ENCODE peak calls at places on chromosomes 11 and 22, in five cellular contexts. J is fibroblast of lung, R is cardiac muscle cell, L is HL-60, Y is AG04450. S is an unnamed sample.
A peak's percentile ranks its signal among the peaks of the same experiment; 100 is the strongest.

GRCh38 chr22:42772647-42773046 is 52.0 kb upstream of the A4GALT start:
- DNase-seq in Y (no peak), L (no peak), R (no peak), J (no peak), S (no peak)

GRCh38 chr11:70871881-70872280 is 380.5 kb downstream of the SHANK2 start:
- DNase-seq in L (no peak), J (peak; percentile 4), Y (no peak), R (no peak), S (no peak)

GRCh38 chr11:45374130-45374529 is 88.0 kb upstream of the SYT13 start:
- DNase-seq in R (no peak), J (no peak), L (no peak), Y (no peak), S (no peak)

GRCh38 chr22:38696606-38697005 is 4.1 kb downstream of the JOSD1 start:
- DNase-seq in L (peak; percentile 78), Y (no peak), J (peak; percentile 83), R (no peak), S (peak; percentile 41)

GRCh38 chr11:12717851-12718291 is 43.6 kb downstream of the TEAD1 start:
- DNase-seq in J (no peak), L (no peak), R (no peak), Y (no peak), S (no peak)

GRCh38 chr11:60345489-60345888 is 18.4 kb downstream of the MS4A6E start:
- DNase-seq in Y (no peak), J (no peak), L (no peak), R (peak; percentile 57), S (peak; percentile 63)

GRCh38 chr22:43905681-43906080 is 13.9 kb upstream of the PNPLA5 start:
- DNase-seq in J (no peak), L (no peak), Y (no peak), R (no peak), S (no peak)

GRCh38 chr11:71352748-71353147 is 95.4 kb downstream of the DHCR7 start:
- DNase-seq in Y (no peak), R (no peak), J (no peak), L (no peak), S (no peak)

GRCh38 chr22:45889539-45890350 is 87.2 kb downstream of the WNT7B start:
- DNase-seq in R (no peak), L (no peak), Y (no peak), J (peak; percentile 24), S (no peak)

GRCh38 chr22:49724030-49724892 is 103.4 kb downstream of the BRD1 start:
- DNase-seq in Y (no peak), L (peak; percentile 29), J (no peak), R (no peak), S (no peak)

GRCh38 chr11:88415495-88415894 is 78.0 kb upstream of the CTSC start:
- DNase-seq in L (no peak), Y (no peak), R (no peak), J (no peak), S (no peak)

GRCh38 chr11:62508336-62509058 is 38.1 kb downstream of the AHNAK start:
- DNase-seq in Y (no peak), J (peak; percentile 49), L (no peak), R (peak; percentile 88), S (peak; percentile 74)

GRCh38 chr11:126654886-126655806 is 299.7 kb downstream of the ST3GAL4 start:
- DNase-seq in L (no peak), Y (no peak), R (no peak), J (no peak), S (no peak)

GRCh38 chr22:42294034-42294985 is 23.9 kb upstream of the TCF20 start:
- DNase-seq in L (no peak), J (peak; percentile 47), Y (no peak), R (peak; percentile 87), S (peak; percentile 73)

GRCh38 chr22:25085930-25086901 is 113.4 kb upstream of the CRYBB3 start:
- DNase-seq in L (no peak), J (no peak), Y (no peak), R (no peak), S (no peak)

GRCh38 chr11:2582958-2583604 is 116.7 kb downstream of the KCNQ1OT1 start:
- DNase-seq in R (no peak), J (no peak), L (no peak), Y (no peak), S (no peak)

GRCh38 chr11:74208507-74208906 is 37.4 kb downstream of the PPME1 start:
- DNase-seq in R (no peak), J (no peak), L (no peak), Y (no peak), S (no peak)

GRCh38 chr22:38862375-38863329 is 9.4 kb downstream of the CBX6 start:
- DNase-seq in L (no peak), J (peak; percentile 50), R (peak; percentile 40), Y (no peak), S (no peak)

GRCh38 chr11:21545701-21546100 is 647.2 kb upstream of the ANO5 start:
- DNase-seq in L (no peak), J (no peak), R (no peak), Y (no peak), S (no peak)

GRCh38 chr11:3123761-3124733 is 41.1 kb downstream of the OSBPL5 start:
- DNase-seq in J (peak; percentile 97), R (no peak), L (peak; percentile 76), Y (peak; percentile 88), S (peak; percentile 49)

GRCh38 chr11:130677486-130678153 is 229.2 kb downstream of the ADAMTS15 start:
- DNase-seq in L (no peak), Y (peak; percentile 45), R (peak; percentile 61), J (peak; percentile 58), S (peak; percentile 31)

GRCh38 chr11:46238078-46238966 is 39.1 kb upstream of the CREB3L1 start:
- DNase-seq in L (peak; percentile 39), R (peak; percentile 83), Y (no peak), J (peak; percentile 68), S (peak; percentile 45)

GRCh38 chr11:129992161-129992944 is 10.3 kb downstream of the PRDM10 start:
- DNase-seq in R (peak; percentile 36), J (peak; percentile 8), Y (no peak), L (peak; percentile 85), S (peak; percentile 61)

GRCh38 chr11:24932110-24933000 is 435.5 kb downstream of the LUZP2 start:
- DNase-seq in Y (no peak), R (no peak), J (peak; percentile 7), L (no peak), S (no peak)

GRCh38 chr11:47464479-47464878 is 15.5 kb upstream of the RAPSN start:
- DNase-seq in Y (no peak), L (no peak), R (no peak), J (peak; percentile 13), S (no peak)

GRCh38 chr11:94271885-94272372 is 32.5 kb upstream of the IZUMO1R start:
- DNase-seq in R (no peak), L (no peak), J (no peak), Y (no peak), S (no peak)

GRCh38 chr11:128421577-128421976 is 165.8 kb downstream of the ETS1 start:
- DNase-seq in L (no peak), R (no peak), J (peak; percentile 46), Y (no peak), S (no peak)

GRCh38 chr11:47161134-47161854 is 15.4 kb downstream of the ARFGAP2 start:
- DNase-seq in R (peak; percentile 64), J (peak; percentile 72), L (no peak), Y (no peak), S (peak; percentile 73)

GRCh38 chr11:111429066-111429506 is 50.0 kb upstream of the POU2AF1 start:
- DNase-seq in J (peak; percentile 71), R (no peak), Y (no peak), L (peak; percentile 59), S (peak; percentile 54)

GRCh38 chr11:121323208-121323607 is 30.6 kb downstream of the SC5D start:
- DNase-seq in J (no peak), R (no peak), Y (no peak), L (no peak), S (no peak)
- TF ChIP-seq CTCF in J (no peak), R (no peak), Y (peak; percentile 6), L (no peak), S (no peak)

GRCh38 chr11:132310390-132311375 is 940.3 kb downstream of the NTM start:
- DNase-seq in L (no peak), R (peak; percentile 29), Y (no peak), J (no peak), S (no peak)

GRCh38 chr11:132307309-132308020 is 937.0 kb downstream of the NTM start:
- DNase-seq in R (no peak), L (no peak), J (no peak), Y (no peak), S (no peak)

GRCh38 chr11:132312161-132312560 is 941.7 kb downstream of the NTM start:
- DNase-seq in J (peak; percentile 34), R (no peak), Y (peak; percentile 54), L (no peak), S (no peak)

GRCh38 chr11:132311703-132312102 is 941.3 kb downstream of the NTM start:
- DNase-seq in R (no peak), J (no peak), L (no peak), Y (no peak), S (no peak)

DNA sequence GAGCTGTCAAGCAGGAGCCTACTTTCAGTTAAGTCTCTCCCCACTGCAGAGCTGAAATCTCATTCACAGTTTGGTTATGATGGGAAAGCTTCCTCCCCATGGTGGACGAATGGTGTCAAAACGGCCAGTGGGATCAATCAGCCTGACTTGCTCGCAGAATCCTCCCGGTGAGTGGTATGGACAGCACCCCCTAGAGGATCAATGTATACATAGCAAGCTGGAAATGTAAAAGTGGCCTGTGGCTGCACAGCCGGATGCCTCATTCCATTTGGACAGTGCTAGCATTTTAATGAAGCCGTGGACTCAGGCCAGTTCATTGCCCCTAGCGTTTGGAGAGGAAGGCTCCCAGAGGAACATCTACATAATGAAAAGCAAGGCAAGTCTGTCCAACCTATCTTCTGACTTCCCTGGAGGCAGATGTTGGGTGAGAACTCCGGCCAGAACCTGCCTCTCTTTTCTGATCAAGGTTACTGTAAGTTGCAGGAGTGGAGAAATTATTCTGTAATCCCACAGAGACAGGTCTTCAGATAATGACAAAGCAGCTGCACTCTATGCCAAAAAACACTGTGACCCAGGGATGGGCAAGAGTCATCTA is 942.3 kb downstream of the NTM start:
- DNase-seq in Y (no peak), L (no peak), J (peak; percentile 38), R (peak; percentile 67), S (no peak)
- TF ChIP-seq CTCF in Y (peak; percentile 69), L (peak; percentile 42), J (peak; percentile 70), R (peak; percentile 70), S (no peak)

DNA sequence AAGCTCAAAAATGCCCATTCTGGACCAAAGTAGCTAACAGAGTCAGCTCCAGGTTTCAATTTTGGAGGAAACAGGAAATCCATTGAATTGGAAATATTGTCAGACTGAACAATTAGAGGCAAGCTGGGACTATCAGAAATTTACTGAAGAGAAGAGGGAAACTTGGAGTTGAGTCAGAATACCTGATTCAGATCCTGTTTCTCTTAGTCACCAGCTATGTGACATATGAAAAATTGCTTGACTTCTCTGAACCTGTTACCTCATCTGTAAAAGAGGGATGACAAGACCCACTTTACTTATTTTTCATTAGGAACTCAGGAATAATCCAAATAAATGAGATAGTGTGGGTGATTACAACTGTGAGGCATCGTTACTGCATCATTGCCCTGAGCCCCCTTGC is 148.9 kb upstream of the CADM1 start:
- DNase-seq in Y (no peak), J (no peak), R (no peak), L (no peak), S (no peak)
- TF ChIP-seq CTCF in Y (no peak), J (no peak), R (no peak), L (no peak), S (no peak)

DNA sequence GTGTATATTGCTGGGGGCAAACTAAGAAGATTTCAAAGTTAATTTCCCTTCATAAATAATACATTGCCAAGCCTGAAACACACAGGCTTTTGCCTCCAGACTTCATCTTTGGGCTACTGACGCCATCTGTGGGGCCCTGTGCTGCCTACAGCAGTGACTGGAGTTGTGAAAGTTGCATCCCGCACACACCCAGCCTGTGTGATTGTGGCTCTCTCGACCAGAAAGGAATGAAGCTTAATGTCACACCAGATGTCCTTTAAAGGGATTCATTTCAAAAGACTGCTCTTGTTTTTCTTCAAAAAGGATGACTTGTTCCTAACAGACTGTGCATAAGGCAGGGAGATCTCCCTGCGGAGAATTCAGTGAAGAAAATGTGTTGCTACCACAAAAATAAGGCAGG is 210.5 kb downstream of the FAM181B start:
- DNase-seq in J (no peak), Y (no peak), R (no peak), L (no peak), S (no peak)
- TF ChIP-seq CTCF in J (no peak), Y (no peak), R (no peak), L (no peak), S (no peak)

S was measured in Calu3.